ENCODE peak calls at places on chromosomes 5 and 9, in four cellular contexts. H is endodermal cell, P is kidney, Q is GM23338. W is an unnamed sample. For H3K36me3, the result is how much of the 10 kb centered on the place peaks cover.

GRCh38 chr9:72633966-72634365 is 112.6 kb downstream of the TMC1 start:
- DNase-seq in H (no peak), Q (no peak), P (no peak), W (no peak)

GRCh38 chr9:135762921-135763320 is 60.9 kb downstream of the KCNT1 start:
- DNase-seq in Q (no peak), P (no peak), H (no peak), W (no peak)

GRCh38 chr5:144275329-144275728 is 104.7 kb downstream of the KCTD16 start:
- DNase-seq in H (no peak), Q (peak), P (no peak), W (no peak)

GRCh38 chr5:78912085-78912771 is 72.9 kb downstream of the ARSB start:
- DNase-seq in Q (no peak), H (no peak), P (no peak), W (no peak)

GRCh38 chr5:95938766-95939165 is 22.9 kb downstream of the ELL2 start:
- DNase-seq in H (no peak), Q (no peak), P (no peak), W (no peak)

GRCh38 chr9:119963798-119964372 is 594.6 kb upstream of the BRINP1 start:
- DNase-seq in Q (peak), H (peak), P (peak), W (no peak)

GRCh38 chr9:131755541-131756198 is 15.8 kb upstream of the RAPGEF1 start:
- DNase-seq in P (peak), Q (peak), H (peak), W (peak)

GRCh38 chr9:81999806-82000205 is 11.2 kb downstream of the SPATA31D1 start:
- DNase-seq in P (no peak), H (no peak), Q (no peak), W (no peak)

GRCh38 chr5:76953551-76954382 is 922 bp downstream of the CRHBP start:
- DNase-seq in Q (peak), H (peak), P (peak), W (no peak)

GRCh38 chr9:96476591-96476990 is 26.6 kb downstream of the HABP4 start:
- DNase-seq in Q (no peak), P (no peak), H (no peak), W (no peak)

GRCh38 chr5:23089316-23089715 is 236.2 kb upstream of the CDH12 start:
- DNase-seq in Q (no peak), P (peak), H (no peak), W (no peak)

GRCh38 chr5:81165493-81166119 is 67.5 kb upstream of the CKMT2 start:
- DNase-seq in P (no peak), Q (peak), H (peak), W (no peak)

GRCh38 chr9:121613009-121613766 is 38.2 kb upstream of the DAB2IP start:
- DNase-seq in H (no peak), P (no peak), Q (no peak), W (no peak)

GRCh38 chr5:178363501-178364325 is 131.1 kb upstream of the PHYKPL start:
- DNase-seq in H (no peak), Q (no peak), P (peak), W (no peak)

GRCh38 chr9:133115604-133116345 is 5.3 kb downstream of the RALGDS start:
- DNase-seq in Q (no peak), H (no peak), P (peak), W (peak)

GRCh38 chr5:176542596-176543427 is 5.6 kb upstream of the RNF44 start:
- DNase-seq in P (peak), H (peak), Q (peak), W (no peak)

GRCh38 chr5:65835191-65835590 is 91.2 kb upstream of the ERBIN start:
- DNase-seq in Q (no peak), H (no peak), P (no peak), W (no peak)

GRCh38 chr5:83281658-83282057 is 189.9 kb upstream of the VCAN start:
- DNase-seq in Q (no peak), H (no peak), P (no peak), W (no peak)

GRCh38 chr9:121227867-121228266 is 26.2 kb upstream of the RAB14 start:
- DNase-seq in H (no peak), P (no peak), Q (no peak), W (no peak)

GRCh38 chr5:135113323-135113722 is 79.3 kb upstream of the PITX1 start:
- DNase-seq in H (no peak), Q (no peak), P (no peak), W (no peak)

GRCh38 chr5:178560911-178561310 is 29.3 kb downstream of the COL23A1 start:
- DNase-seq in H (peak), Q (no peak), P (no peak), W (no peak)

GRCh38 chr9:93107151-93107824 is 11.3 kb downstream of the CARD19 start:
- DNase-seq in H (peak), Q (no peak), P (peak), W (no peak)

GRCh38 chr5:34817558-34818351 is 21.2 kb upstream of the TTC23L start:
- DNase-seq in P (no peak), Q (no peak), H (no peak), W (no peak)

GRCh38 chr5:115457574-115457973 is 87.0 kb downstream of the FEM1C start:
- DNase-seq in Q (no peak), P (no peak), H (no peak), W (no peak)

GRCh38 chr5:6759401-6759800 is 46.2 kb downstream of the TENT4A start:
- DNase-seq in P (peak), H (peak), Q (peak), W (no peak)

GRCh38 chr5:82749453-82749852 is 327.7 kb downstream of the TMEM167A start:
- DNase-seq in H (no peak), Q (no peak), P (no peak), W (no peak)

GRCh38 chr9:33676746-33677505 is 118.4 kb upstream of the PRSS3 start:
- DNase-seq in H (peak), P (peak), Q (peak), W (peak)

GRCh38 chr5:115295775-115296129 is 702 bp downstream of the CCDC112 start:
- DNase-seq in Q (no peak), P (no peak), H (no peak), W (no peak)

GRCh38 chr9:112048924-112049785 is 125.9 kb downstream of the SUSD1 start:
- DNase-seq in H (peak), P (no peak), Q (no peak), W (no peak)

GRCh38 chr5:106423109-106423897 is 1247.4 kb downstream of the EFNA5 start:
- DNase-seq in H (peak), Q (no peak), P (peak), W (no peak)

GRCh38 chr9:20495133-20495532 is 127.2 kb downstream of the MLLT3 start:
- DNase-seq in H (no peak), Q (no peak), P (no peak), W (no peak)

GRCh38 chr5:57298295-57298984 is 124.6 kb downstream of the GPBP1 start:
- DNase-seq in H (peak), P (no peak), Q (peak), W (peak)

GRCh38 chr9:38018964-38019602 is 49.9 kb downstream of the SHB start:
- DNase-seq in H (no peak), P (no peak), Q (no peak), W (no peak)
- TF ChIP-seq CTCF in H (no peak), P (no peak), Q (no peak), W (no peak)

GRCh38 chr9:127224178-127224882 is 40.2 kb upstream of the GARNL3 start:
- DNase-seq in Q (peak), P (peak), H (peak), W (peak)
- H3K36me3 ChIP-seq in Q (under half), P (under half), H (under half), W (under half)

DNA sequence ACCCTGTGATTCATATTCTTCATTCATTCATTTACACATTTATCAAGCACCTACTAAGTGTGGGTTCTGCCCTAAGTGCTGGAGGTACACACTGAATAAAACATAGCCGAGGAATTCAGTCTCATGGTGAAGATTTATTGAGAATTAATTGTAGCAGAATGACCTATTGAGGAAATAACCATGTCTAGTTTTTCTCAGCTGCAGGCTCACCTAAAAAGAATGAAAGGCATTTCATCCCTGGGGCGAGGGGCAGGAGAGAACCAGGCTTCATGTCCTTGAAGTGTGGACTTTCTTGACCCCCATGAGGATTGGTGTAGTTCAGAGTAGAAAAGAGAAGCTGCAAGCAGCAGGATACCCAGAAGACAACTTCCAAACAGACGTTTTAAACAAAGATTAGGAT is 84.2 kb upstream of the CTNNA1 start:
- DNase-seq in P (no peak), H (no peak), Q (no peak), W (no peak)
- H3K27ac ChIP-seq in P (no peak), H (no peak), Q (no peak), W (no peak)

DNA sequence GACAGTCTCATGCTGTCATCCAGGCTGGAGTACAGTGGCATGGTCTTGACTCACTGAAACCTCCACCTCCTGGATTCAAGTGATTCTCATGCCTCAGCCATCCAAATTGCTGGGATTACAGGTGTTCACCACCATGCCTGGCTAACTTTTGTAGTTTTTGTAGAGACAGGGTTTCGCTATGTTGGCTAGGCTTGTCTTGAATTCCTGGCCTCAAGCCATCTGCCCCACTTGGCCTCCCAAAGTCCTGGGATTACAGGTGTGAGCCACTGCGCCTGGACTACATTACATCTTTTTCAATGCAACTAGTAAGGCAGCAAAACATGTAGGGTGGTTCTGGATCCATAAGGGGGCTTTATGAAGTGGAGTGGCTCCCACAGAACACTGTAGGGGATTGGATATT is 29.6 kb upstream of the RASGEF1C start:
- DNase-seq in Q (no peak), H (no peak), P (no peak), W (no peak)
- TF ChIP-seq CTCF in Q (no peak), H (no peak), P (no peak), W (no peak)